ENCODE peak calls at places on chromosomes 2 and 18, in six cellular contexts. One of them, this sample, is unnamed.

GRCh38 chr2:239603411-239604356 is 202.9 kb upstream of the HDAC4 start:
- DNase-seq in H9: no peak
- DNase-seq in trophoblast cell: no peak
- DNase-seq in neuronal stem cell: no peak
- DNase-seq in H1: no peak
- DNase-seq in IMR-90: no peak
- DNase-seq in this sample: no peak

GRCh38 chr2:18262601-18263000 is 297.9 kb downstream of the RDH14 start:
- DNase-seq in trophoblast cell: no peak
- DNase-seq in H9: no peak
- DNase-seq in H1: no peak
- DNase-seq in neuronal stem cell: no peak
- DNase-seq in IMR-90: peak; percentile 45
- DNase-seq in this sample: peak; percentile 5

GRCh38 chr18:9513971-9514512 is 38.7 kb downstream of the RALBP1 start:
- DNase-seq in H9: no peak
- DNase-seq in trophoblast cell: peak; percentile 17
- DNase-seq in neuronal stem cell: no peak
- DNase-seq in IMR-90: peak; percentile 75
- DNase-seq in H1: no peak
- DNase-seq in this sample: peak; percentile 66

GRCh38 chr2:124145982-124146381 is 120.9 kb downstream of the CNTNAP5 start:
- DNase-seq in H9: no peak
- DNase-seq in neuronal stem cell: no peak
- DNase-seq in trophoblast cell: no peak
- DNase-seq in H1: no peak
- DNase-seq in IMR-90: no peak
- DNase-seq in this sample: no peak

GRCh38 chr2:31107588-31108300 is 30.5 kb downstream of the GALNT14 start:
- DNase-seq in trophoblast cell: no peak
- DNase-seq in IMR-90: no peak
- DNase-seq in H9: no peak
- DNase-seq in neuronal stem cell: no peak
- DNase-seq in H1: no peak
- DNase-seq in this sample: no peak

GRCh38 chr2:195737531-195738162 is 80.6 kb downstream of the SLC39A10 start:
- DNase-seq in trophoblast cell: no peak
- DNase-seq in neuronal stem cell: no peak
- DNase-seq in H9: no peak
- DNase-seq in IMR-90: peak; percentile 56
- DNase-seq in H1: no peak
- DNase-seq in this sample: no peak

GRCh38 chr18:51122266-51123045 is 75.0 kb downstream of the MEX3C start:
- DNase-seq in H9: no peak
- DNase-seq in neuronal stem cell: no peak
- DNase-seq in trophoblast cell: no peak
- DNase-seq in H1: no peak
- DNase-seq in IMR-90: no peak
- DNase-seq in this sample: no peak

GRCh38 chr2:102139851-102140250 is 2.7 kb upstream of the IL1R1 start:
- DNase-seq in IMR-90: peak; percentile 82
- DNase-seq in neuronal stem cell: no peak
- DNase-seq in H1: no peak
- DNase-seq in trophoblast cell: no peak
- DNase-seq in H9: no peak
- DNase-seq in this sample: peak; percentile 54

GRCh38 chr2:120343100-120343432 is 2.9 kb upstream of the INHBB start:
- DNase-seq in trophoblast cell: no peak
- DNase-seq in H9: no peak
- DNase-seq in neuronal stem cell: no peak
- DNase-seq in IMR-90: no peak
- DNase-seq in H1: no peak
- DNase-seq in this sample: no peak

GRCh38 chr18:40935423-40935822 is 1019.6 kb upstream of the PIK3C3 start:
- DNase-seq in H1: no peak
- DNase-seq in IMR-90: peak; percentile 15
- DNase-seq in trophoblast cell: peak; percentile 36
- DNase-seq in neuronal stem cell: no peak
- DNase-seq in H9: no peak
- DNase-seq in this sample: peak; percentile 20

DNA sequence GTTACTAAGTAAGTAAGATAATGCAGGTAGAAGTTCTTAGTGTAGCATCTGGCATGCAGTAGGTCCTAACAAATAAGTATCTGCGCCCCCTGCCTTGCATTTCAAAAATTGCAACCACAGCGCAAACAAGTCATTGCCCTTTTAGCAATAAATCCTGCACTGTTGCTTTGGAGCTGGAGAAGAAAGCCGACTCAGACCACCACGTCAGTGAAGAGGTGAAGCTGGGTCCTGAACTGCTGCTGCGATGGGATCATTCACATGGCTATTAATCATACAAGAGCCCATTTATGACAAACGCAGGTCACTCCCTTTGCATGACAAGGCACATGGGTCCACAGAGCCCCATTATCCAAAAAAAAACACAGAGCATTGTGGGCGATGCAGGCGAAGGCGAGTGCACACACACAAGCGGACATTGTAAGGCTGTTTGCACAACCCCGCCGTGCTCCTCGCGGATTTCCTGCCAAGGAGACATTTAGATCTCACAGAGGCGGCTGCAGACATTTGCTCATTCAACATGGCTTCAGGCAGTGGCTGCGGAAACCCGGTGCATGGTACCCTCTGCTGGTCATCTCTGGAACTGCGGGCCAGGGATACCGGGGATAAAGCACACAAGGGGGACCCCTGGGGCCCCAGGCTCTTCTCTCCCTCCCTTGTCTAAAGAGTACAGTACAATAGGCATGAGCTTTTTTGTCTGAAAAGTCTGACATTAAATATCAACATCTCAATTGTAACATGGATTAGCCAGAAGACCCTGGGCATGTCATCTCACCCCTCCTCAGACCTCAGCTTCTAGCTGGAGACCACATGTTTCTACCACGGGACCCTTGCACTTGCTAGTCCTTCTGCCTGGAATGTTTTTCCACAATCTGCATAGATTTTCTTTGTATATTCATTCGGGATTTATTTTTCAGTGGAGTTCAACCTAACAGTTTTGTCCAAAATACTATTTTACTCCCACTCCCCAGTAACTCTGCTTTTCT is 56.7 kb downstream of the CYRIA start:
- DNase-seq in H9: peak; percentile 86
- DNase-seq in trophoblast cell: peak; percentile 82
- DNase-seq in H1: peak; percentile 99
- DNase-seq in IMR-90: peak; percentile 68
- DNase-seq in neuronal stem cell: peak; percentile 81
- DNase-seq in this sample: peak; percentile 91
- H2BK5ac ChIP-seq in H9: no peak overlapping the region
- H2BK5ac ChIP-seq in trophoblast cell: no peak overlapping the region
- H2BK5ac ChIP-seq in H1: peak overlapping the region; percentile 84
- H2BK5ac ChIP-seq in IMR-90: no peak overlapping the region
- H2BK5ac ChIP-seq in neuronal stem cell: no peak overlapping the region
- H2BK5ac ChIP-seq in this sample: no peak overlapping the region

GRCh38 chr2:138630164-138630563 is 128.6 kb downstream of the SPOPL start:
- DNase-seq in H1: no peak
- DNase-seq in neuronal stem cell: no peak
- DNase-seq in H9: no peak
- DNase-seq in IMR-90: no peak
- DNase-seq in trophoblast cell: no peak
- DNase-seq in this sample: no peak
- H3K14ac ChIP-seq in H1: no peak overlapping the region
- H3K14ac ChIP-seq in neuronal stem cell: no peak overlapping the region
- H3K14ac ChIP-seq in H9: no peak overlapping the region
- H3K14ac ChIP-seq in IMR-90: no peak overlapping the region
- H3K14ac ChIP-seq in trophoblast cell: no peak overlapping the region
- H3K14ac ChIP-seq in this sample: no peak overlapping the region

GRCh38 chr2:65436169-65436824 is 3.9 kb upstream of the SPRED2 start:
- DNase-seq in IMR-90: peak; percentile 96
- DNase-seq in H9: peak; percentile 72
- DNase-seq in neuronal stem cell: peak; percentile 73
- DNase-seq in trophoblast cell: peak; percentile 88
- DNase-seq in H1: peak; percentile 76
- DNase-seq in this sample: peak; percentile 98
- H2BK5ac ChIP-seq in IMR-90: peak overlapping the region; percentile 85
- H2BK5ac ChIP-seq in H9: no peak overlapping the region
- H2BK5ac ChIP-seq in neuronal stem cell: peak overlapping the region; percentile 94
- H2BK5ac ChIP-seq in trophoblast cell: peak overlapping the region; percentile 50
- H2BK5ac ChIP-seq in H1: peak overlapping the region; percentile 37
- H2BK5ac ChIP-seq in this sample: peak overlapping the region; percentile 81

GRCh38 chr2:206850369-206850768 is 85.0 kb downstream of the FASTKD2 start:
- DNase-seq in H9: no peak
- DNase-seq in neuronal stem cell: no peak
- DNase-seq in IMR-90: no peak
- DNase-seq in H1: no peak
- DNase-seq in trophoblast cell: no peak
- DNase-seq in this sample: no peak
- H3K14ac ChIP-seq in H9: no peak overlapping the region
- H3K14ac ChIP-seq in neuronal stem cell: no peak overlapping the region
- H3K14ac ChIP-seq in IMR-90: no peak overlapping the region
- H3K14ac ChIP-seq in H1: no peak overlapping the region
- H3K14ac ChIP-seq in trophoblast cell: no peak overlapping the region
- H3K14ac ChIP-seq in this sample: no peak overlapping the region

GRCh38 chr2:129237966-129238725 is 741.3 kb upstream of the RAB6C start:
- DNase-seq in IMR-90: no peak
- DNase-seq in neuronal stem cell: no peak
- DNase-seq in H9: no peak
- DNase-seq in H1: no peak
- DNase-seq in trophoblast cell: no peak
- DNase-seq in this sample: peak; percentile 5
- H2BK5ac ChIP-seq in IMR-90: no peak overlapping the region
- H2BK5ac ChIP-seq in neuronal stem cell: no peak overlapping the region
- H2BK5ac ChIP-seq in H9: no peak overlapping the region
- H2BK5ac ChIP-seq in H1: no peak overlapping the region
- H2BK5ac ChIP-seq in trophoblast cell: no peak overlapping the region
- H2BK5ac ChIP-seq in this sample: no peak overlapping the region

DNA sequence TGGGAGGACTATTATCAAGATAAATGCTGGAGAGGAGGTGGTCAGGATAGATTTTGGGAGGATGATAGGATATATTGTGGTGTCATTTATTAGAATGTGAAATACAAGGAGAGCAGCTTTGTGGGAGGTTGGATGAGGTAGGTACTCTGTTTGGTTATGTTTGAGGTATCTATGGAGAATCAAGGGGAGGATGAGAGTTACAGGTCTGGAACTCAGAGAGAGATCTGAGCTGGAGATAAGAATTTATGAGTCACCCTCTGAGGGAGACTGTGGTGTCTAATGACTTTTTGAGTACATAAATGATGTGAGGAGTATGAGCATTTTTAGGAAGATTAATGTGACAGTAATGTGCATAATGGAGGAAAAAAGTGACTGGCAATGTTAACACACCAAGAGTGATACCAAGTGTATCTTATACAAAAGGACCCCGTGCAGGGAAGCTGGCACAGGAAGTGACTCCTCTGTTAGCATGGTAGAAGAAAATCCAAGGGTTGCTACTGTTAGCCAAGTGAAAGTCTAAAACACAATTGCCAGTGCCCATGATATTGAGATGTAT is 48.2 kb downstream of the CRIM1 start:
- DNase-seq in H9: no peak
- DNase-seq in trophoblast cell: peak; percentile 89
- DNase-seq in neuronal stem cell: no peak
- DNase-seq in IMR-90: peak; percentile 84
- DNase-seq in H1: no peak
- DNase-seq in this sample: peak; percentile 89
- H3K14ac ChIP-seq in H9: no peak overlapping the region
- H3K14ac ChIP-seq in trophoblast cell: no peak overlapping the region
- H3K14ac ChIP-seq in neuronal stem cell: no peak overlapping the region
- H3K14ac ChIP-seq in IMR-90: no peak overlapping the region
- H3K14ac ChIP-seq in H1: no peak overlapping the region
- H3K14ac ChIP-seq in this sample: no peak overlapping the region

GRCh38 chr18:65522907-65523306 is 227.9 kb upstream of the CDH7 start:
- DNase-seq in H1: no peak
- DNase-seq in trophoblast cell: no peak
- DNase-seq in neuronal stem cell: no peak
- DNase-seq in H9: peak; percentile 32
- DNase-seq in IMR-90: no peak
- DNase-seq in this sample: no peak

GRCh38 chr18:65527879-65528633 is 222.8 kb upstream of the CDH7 start:
- DNase-seq in H9: no peak
- DNase-seq in H1: no peak
- DNase-seq in trophoblast cell: no peak
- DNase-seq in IMR-90: no peak
- DNase-seq in neuronal stem cell: no peak
- DNase-seq in this sample: no peak

GRCh38 chr18:65523461-65523860 is 227.4 kb upstream of the CDH7 start:
- DNase-seq in neuronal stem cell: no peak
- DNase-seq in H9: peak; percentile 66
- DNase-seq in IMR-90: no peak
- DNase-seq in trophoblast cell: no peak
- DNase-seq in H1: peak; percentile 51
- DNase-seq in this sample: no peak

GRCh38 chr18:65526099-65526498 is 224.7 kb upstream of the CDH7 start:
- DNase-seq in H1: no peak
- DNase-seq in neuronal stem cell: no peak
- DNase-seq in H9: no peak
- DNase-seq in IMR-90: no peak
- DNase-seq in trophoblast cell: no peak
- DNase-seq in this sample: no peak
- H2BK5ac ChIP-seq in H1: no peak overlapping the region
- H2BK5ac ChIP-seq in neuronal stem cell: no peak overlapping the region
- H2BK5ac ChIP-seq in H9: no peak overlapping the region
- H2BK5ac ChIP-seq in IMR-90: no peak overlapping the region
- H2BK5ac ChIP-seq in trophoblast cell: no peak overlapping the region
- H2BK5ac ChIP-seq in this sample: no peak overlapping the region

GRCh38 chr2:238093181-238094140 is 6.7 kb upstream of the ESPNL start:
- DNase-seq in H9: no peak
- DNase-seq in H1: peak; percentile 45
- DNase-seq in neuronal stem cell: no peak
- DNase-seq in trophoblast cell: no peak
- DNase-seq in IMR-90: no peak
- DNase-seq in this sample: no peak
- H3K14ac ChIP-seq in H9: no peak overlapping the region
- H3K14ac ChIP-seq in H1: no peak overlapping the region
- H3K14ac ChIP-seq in neuronal stem cell: no peak overlapping the region
- H3K14ac ChIP-seq in trophoblast cell: no peak overlapping the region
- H3K14ac ChIP-seq in IMR-90: no peak overlapping the region
- H3K14ac ChIP-seq in this sample: no peak overlapping the region

DNA sequence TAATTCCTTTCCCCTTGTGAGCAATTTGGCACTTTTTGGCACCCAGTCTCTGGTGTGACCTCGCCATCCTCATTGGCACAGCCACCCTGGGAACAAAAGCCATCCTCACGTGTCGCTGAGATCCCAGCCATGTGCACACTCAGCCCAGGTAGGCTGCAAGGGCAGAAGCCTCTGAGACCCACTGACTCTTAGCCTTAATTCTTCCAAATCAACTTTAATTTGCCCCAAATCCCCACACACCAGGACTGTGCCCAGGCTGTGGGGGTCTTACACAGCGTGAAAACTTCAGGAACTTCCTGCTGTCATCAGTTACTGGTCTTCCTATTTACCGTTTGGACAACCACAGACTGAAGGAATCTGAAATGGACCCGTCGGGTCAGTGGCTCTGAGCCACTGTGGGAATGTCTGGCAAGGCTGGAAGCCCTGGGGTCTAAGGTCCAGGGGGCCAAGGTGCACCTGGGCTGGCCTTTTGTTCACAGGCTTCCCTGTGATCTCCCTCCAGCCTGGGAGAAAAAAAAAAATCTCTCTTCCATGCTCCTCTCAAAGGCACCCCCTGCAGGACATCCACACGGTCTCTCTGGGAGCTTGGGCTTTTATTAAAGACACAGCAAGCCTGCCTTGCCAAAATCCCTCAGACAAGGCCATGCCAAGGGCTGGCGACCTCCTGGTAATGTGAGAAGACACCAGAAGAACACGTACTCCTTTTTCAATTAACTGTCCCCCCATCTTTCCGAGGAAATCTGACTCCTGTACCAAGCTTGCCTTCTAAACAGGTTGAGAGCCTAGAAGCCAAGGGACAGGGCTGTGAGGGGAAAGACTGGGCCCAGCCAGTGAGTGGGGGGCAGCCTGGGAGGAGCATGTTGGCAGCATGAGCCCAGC is 42.1 kb upstream of the LAPTM4A start:
- DNase-seq in neuronal stem cell: no peak
- DNase-seq in trophoblast cell: peak; percentile 75
- DNase-seq in H9: peak; percentile 78
- DNase-seq in IMR-90: peak; percentile 82
- DNase-seq in H1: peak; percentile 59
- DNase-seq in this sample: peak; percentile 80
- H2BK5ac ChIP-seq in neuronal stem cell: no peak overlapping the region
- H2BK5ac ChIP-seq in trophoblast cell: peak overlapping the region; percentile 23
- H2BK5ac ChIP-seq in H9: no peak overlapping the region
- H2BK5ac ChIP-seq in IMR-90: peak overlapping the region; percentile 92
- H2BK5ac ChIP-seq in H1: no peak overlapping the region
- H2BK5ac ChIP-seq in this sample: no peak overlapping the region